ENCODE peak calls at places on chromosomes 7 and 10, in nine cellular contexts. J is GM04504; S is stimulated activated CD8-positive, alpha-beta memory T cell treated with anti-CD3 and anti-CD28 coated beads, Interleukin-4, amount 100 ng/mL, for 24 hours; M is HEK293T; G is T follicular helper cell; Z is dorsolateral prefrontal cortex; K is NCI-H1436; E is body of pancreas; N is NCI-H146. L is an unnamed sample.

GRCh38 chr7:113774182-113774807 is 144.5 kb downstream of the PPP1R3A start:
- DNase-seq in J (no peak), S (no peak), M (peak), G (no peak), Z (no peak), K (peak), E (no peak), N (peak), L (no peak)

GRCh38 chr10:97573021-97573420 is 442 bp downstream of the ANKRD2 start:
- DNase-seq in J (no peak), S (no peak), M (no peak), G (no peak), Z (no peak), K (no peak), E (no peak), N (no peak), L (no peak)

GRCh38 chr10:97764519-97764931 is 7.3 kb downstream of the SFRP5 start:
- DNase-seq in J (no peak), S (no peak), M (no peak), G (no peak), Z (no peak), K (no peak), E (no peak), N (peak), L (no peak)

GRCh38 chr10:12420530-12421117 is 71.3 kb downstream of the CAMK1D start:
- DNase-seq in J (no peak), S (no peak), M (no peak), G (no peak), Z (no peak), K (no peak), E (no peak), N (no peak), L (no peak)

GRCh38 chr7:96701258-96701657 is 8.4 kb downstream of the SEM1 start:
- DNase-seq in J (no peak), S (no peak), M (no peak), G (no peak), Z (no peak), K (no peak), E (no peak), N (no peak), L (no peak)

GRCh38 chr10:14605231-14605925 is 169.3 kb downstream of the FAM107B start:
- DNase-seq in J (no peak), S (no peak), M (no peak), G (no peak), Z (no peak), K (no peak), E (no peak), N (no peak), L (no peak)

GRCh38 chr10:124122211-124122610 is 28.8 kb upstream of the CHST15 start:
- DNase-seq in J (no peak), S (no peak), M (no peak), G (no peak), Z (no peak), K (no peak), E (no peak), N (no peak), L (no peak)

GRCh38 chr7:116298576-116298975 is 88.2 kb downstream of the TES start:
- DNase-seq in J (no peak), S (no peak), M (no peak), G (no peak), Z (no peak), K (no peak), E (no peak), N (no peak), L (no peak)

GRCh38 chr10:109887272-109887671 is 36.0 kb downstream of the XPNPEP1 start:
- DNase-seq in J (no peak), S (no peak), M (no peak), G (no peak), Z (no peak), K (no peak), E (no peak), N (no peak), L (no peak)